ENCODE peak calls at places on chromosomes 2 and 18, in five cellular contexts. Z is heart left ventricle; D is activated T-helper 17 cell treated with anti-CD3 and anti-CD28 coated beads, Interleukin-2, amount 50 U/mL, for 72 hours; U is central memory CD8-positive, alpha-beta T cell; H is A549. M is an unnamed sample.

GRCh38 chr2:35788543-35788942 is 567.0 kb upstream of the CRIM1 start:
- ATAC-seq in Z (no peak), D (no peak), U (no peak), H (no peak), M (no peak)

GRCh38 chr18:35817604-35818352 is 154.7 kb upstream of the RMP24 start:
- ATAC-seq in Z (no peak), D (no peak), U (no peak), H (no peak), M (no peak)

GRCh38 chr2:74576830-74577229 is 22.3 kb downstream of the DOK1 start:
- ATAC-seq in Z (peak; percentile 80), D (no peak), U (no peak), H (no peak), M (peak; percentile 47)

GRCh38 chr2:85770786-85771409 is 17.1 kb downstream of the ATOH8 start:
- ATAC-seq in Z (no peak), D (no peak), U (no peak), H (no peak), M (no peak)

GRCh38 chr2:223918671-223919134 is 26.4 kb downstream of the WDFY1 start:
- ATAC-seq in Z (peak; percentile 54), D (no peak), U (no peak), H (no peak), M (no peak)

GRCh38 chr2:27638023-27638637 is 9.3 kb downstream of the GPN1 start:
- ATAC-seq in Z (no peak), D (peak; percentile 88), U (peak; percentile 86), H (no peak), M (peak; percentile 62)

GRCh38 chr18:57230861-57231260 is 84.0 kb downstream of the BOD1L2 start:
- ATAC-seq in Z (no peak), D (no peak), U (no peak), H (no peak), M (no peak)

GRCh38 chr2:27992787-27993747 is 102.5 kb downstream of the BABAM2 start:
- ATAC-seq in Z (peak; percentile 67), D (no peak), U (no peak), H (peak; percentile 92), M (no peak)

GRCh38 chr18:55000529-55000928 is 41.3 kb upstream of the CCDC68 start:
- ATAC-seq in Z (no peak), D (no peak), U (no peak), H (no peak), M (no peak)

GRCh38 chr2:74441111-74441689 is 537 bp downstream of the RTKN start:
- ATAC-seq in Z (peak; percentile 10), D (no peak), U (peak; percentile 30), H (no peak), M (peak; percentile 21)

GRCh38 chr18:12361770-12362378 is 15.2 kb downstream of the AFG3L2 start:
- ATAC-seq in Z (peak; percentile 80), D (peak; percentile 61), U (no peak), H (no peak), M (no peak)

GRCh38 chr2:43083278-43083677 is 143.1 kb downstream of the ZFP36L2 start:
- ATAC-seq in Z (peak; percentile 11), D (no peak), U (no peak), H (no peak), M (no peak)

GRCh38 chr2:165681841-165682240 is 112.2 kb downstream of the GALNT3 start:
- ATAC-seq in Z (peak; percentile 96), D (no peak), U (no peak), H (no peak), M (no peak)

GRCh38 chr2:168056242-168056641 is 191.2 kb downstream of the STK39 start:
- ATAC-seq in Z (no peak), D (no peak), U (no peak), H (no peak), M (no peak)

GRCh38 chr2:64404002-64404731 is 49.8 kb upstream of the LGALSL start:
- ATAC-seq in Z (peak; percentile 94), D (no peak), U (no peak), H (no peak), M (peak; percentile 55)

GRCh38 chr18:55269632-55270031 is 310.4 kb upstream of the CCDC68 start:
- ATAC-seq in Z (no peak), D (no peak), U (no peak), H (no peak), M (no peak)

GRCh38 chr2:105071379-105071778 is 33.5 kb downstream of the MRPS9 start:
- ATAC-seq in Z (no peak), D (no peak), U (peak; percentile 77), H (no peak), M (no peak)

M was measured in esophagus mucosa.